ENCODE peak calls at places on chromosomes 11 and 22, in ten cellular contexts. A is HCT116, E is suprapubic skin, L is uterus, F is IMR-90, W is prostate gland, V is heart left ventricle, D is ovary, H is sigmoid colon, I is lower leg skin. Z is an unnamed sample.

GRCh38 chr11:131354251-131354701 is 16.1 kb upstream of the NTM start:
- DNase-seq in L (no peak), F (no peak), W (no peak), D (no peak), A (no peak), V (no peak), E (no peak), I (no peak), H (no peak), Z (no peak)

GRCh38 chr22:22670076-22670795 is 25.8 kb downstream of the GGTLC2 start:
- DNase-seq in D (no peak), W (no peak), L (no peak), A (no peak), V (no peak), F (no peak), E (no peak), I (peak), H (no peak), Z (no peak)

GRCh38 chr11:111307472-111308108 is 9.2 kb downstream of the POU2AF3 start:
- DNase-seq in L (no peak), V (no peak), E (no peak), D (no peak), F (no peak), H (no peak), I (no peak), A (no peak), W (no peak), Z (peak)

GRCh38 chr11:35944503-35945136 is 758 bp downstream of the LDLRAD3 start:
- DNase-seq in H (no peak), I (no peak), A (no peak), E (no peak), L (no peak), W (no peak), D (peak), V (no peak), F (no peak), Z (no peak)

GRCh38 chr11:76329983-76330382 is 50.9 kb downstream of the THAP12 start:
- DNase-seq in L (no peak), A (no peak), W (no peak), H (no peak), V (no peak), I (no peak), E (no peak), F (no peak), D (no peak), Z (no peak)

GRCh38 chr11:104332110-104332509 is 168.2 kb upstream of the PDGFD start:
- DNase-seq in V (no peak), D (no peak), E (no peak), I (no peak), F (no peak), H (no peak), W (no peak), A (peak), L (no peak), Z (no peak)

GRCh38 chr22:30876221-30876751 is 92.3 kb downstream of the MORC2 start:
- DNase-seq in I (peak), D (peak), H (peak), W (no peak), V (peak), A (no peak), F (no peak), E (peak), L (no peak), Z (no peak)

GRCh38 chr11:13959001-13959400 is 3.5 kb upstream of the SPON1 start:
- DNase-seq in I (no peak), D (no peak), F (no peak), L (no peak), V (no peak), H (no peak), A (no peak), W (no peak), E (no peak), Z (no peak)

GRCh38 chr11:14764899-14765527 is 121.4 kb downstream of the PDE3B start:
- DNase-seq in V (no peak), A (no peak), F (peak), E (no peak), W (no peak), L (no peak), D (no peak), I (no peak), H (no peak), Z (no peak)

DNA sequence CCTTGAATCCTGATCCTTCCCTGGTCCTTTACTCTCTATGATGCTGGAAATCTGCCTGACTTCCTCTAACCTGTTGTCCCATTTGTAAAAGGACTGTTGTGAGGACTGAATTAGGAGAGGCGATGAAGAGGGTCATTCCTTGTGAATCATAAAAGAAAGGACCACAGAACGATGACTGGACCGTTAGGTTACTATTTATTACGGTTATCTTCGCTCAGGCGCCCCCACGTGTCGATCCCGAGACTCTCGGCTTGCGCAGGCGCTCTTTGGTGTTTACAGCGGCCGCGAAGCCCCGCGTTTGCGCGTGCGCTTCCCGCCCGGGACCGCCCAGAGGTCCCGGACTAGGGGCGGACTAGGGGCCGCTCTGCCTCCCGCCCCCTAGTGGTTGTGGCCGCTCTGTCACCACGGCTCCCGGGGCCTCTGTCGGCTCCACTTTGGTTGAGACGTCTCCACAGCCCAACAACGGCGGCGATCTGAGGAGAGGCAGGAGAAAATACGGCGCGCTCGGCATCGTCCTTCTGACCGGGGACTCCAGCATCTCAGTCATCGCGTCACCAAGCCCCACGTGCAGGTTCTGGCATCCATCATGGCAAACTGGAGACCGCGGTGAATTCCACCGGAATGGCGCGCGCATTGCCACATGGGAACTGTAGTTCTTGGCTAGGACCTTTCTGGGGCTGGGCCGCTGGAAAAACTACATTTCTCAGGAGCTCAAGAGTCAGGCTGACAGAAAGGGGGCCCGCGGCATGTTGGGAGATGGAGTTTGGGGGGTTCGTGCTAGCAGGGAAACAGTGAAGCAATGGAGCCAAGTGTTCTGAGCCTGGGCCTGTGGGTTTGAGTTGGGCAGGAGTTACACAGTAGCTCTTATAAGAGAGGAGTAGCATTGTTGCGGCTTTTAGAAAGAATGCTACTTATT is at the start of gene STARD10:
- DNase-seq in W (peak), V (peak), E (peak), H (peak), F (peak), L (peak), D (peak), A (peak), I (peak), Z (peak)
- TF ChIP-seq POLR2A in W (peak), V (no peak), E (no peak), H (no peak), F (no peak), L (peak), D (peak), A (peak), I (no peak), Z (no peak)

GRCh38 chr11:67572747-67573419 is 10.7 kb upstream of the GSTP1 start:
- DNase-seq in E (no peak), W (peak), I (no peak), A (peak), D (no peak), F (peak), L (peak), V (no peak), H (peak), Z (no peak)
- TF ChIP-seq POLR2A in E (no peak), W (no peak), I (no peak), A (no peak), D (no peak), F (no peak), L (no peak), V (no peak), H (no peak), Z (no peak)

DNA sequence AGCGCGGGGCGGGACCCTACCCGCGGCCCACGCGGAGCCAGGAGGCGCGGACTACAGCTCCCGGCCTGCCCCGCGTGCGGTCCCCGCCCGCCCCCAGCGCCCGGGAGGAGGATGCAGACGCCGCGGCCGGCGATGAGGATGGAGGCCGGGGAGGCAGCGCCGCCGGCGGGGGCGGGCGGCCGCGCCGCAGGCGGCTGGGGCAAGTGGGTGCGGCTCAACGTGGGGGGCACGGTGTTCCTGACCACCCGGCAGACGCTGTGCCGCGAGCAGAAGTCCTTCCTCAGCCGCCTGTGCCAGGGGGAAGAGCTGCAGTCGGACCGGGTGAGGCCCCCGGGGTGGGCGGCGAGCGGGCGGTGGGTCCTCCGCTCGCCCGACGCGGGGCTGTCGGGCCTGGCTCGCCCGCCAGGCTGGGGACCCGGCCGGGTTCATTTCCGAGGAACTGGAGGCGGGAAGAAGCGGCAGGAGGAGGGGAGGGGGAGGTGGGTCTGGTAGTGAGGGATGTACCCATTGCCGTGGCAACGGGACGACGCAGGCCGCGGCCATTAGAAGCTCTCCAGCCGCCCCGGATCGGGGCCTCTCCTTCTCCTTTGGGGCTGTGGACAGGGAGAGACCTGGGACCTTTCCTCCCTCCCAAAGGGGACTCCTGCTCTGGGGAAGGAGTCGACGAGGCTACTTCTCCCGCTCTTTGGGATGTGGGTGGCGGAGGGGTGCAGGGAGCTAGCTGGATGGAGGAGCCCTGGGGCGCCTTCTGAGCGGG is at the start of gene KCTD17:
- DNase-seq in I (peak), F (peak), V (peak), W (peak), E (peak), A (peak), D (peak), L (peak), H (peak), Z (no peak)
- TF ChIP-seq POLR2A in I (no peak), F (peak), V (no peak), W (no peak), E (no peak), A (no peak), D (peak), L (peak), H (no peak), Z (no peak)

GRCh38 chr11:61815790-61816735 is 740 bp downstream of the FADS1 start:
- DNase-seq in W (peak), V (peak), I (peak), L (peak), F (peak), D (peak), A (peak), E (peak), H (peak), Z (no peak)

GRCh38 chr11:61814242-61814957 is 2.4 kb downstream of the FADS1 start:
- DNase-seq in D (no peak), H (no peak), F (no peak), E (no peak), A (peak), L (peak), I (no peak), V (no peak), W (no peak), Z (no peak)

GRCh38 chr11:61817471-61818202 is 834 bp upstream of the FADS1 start:
- DNase-seq in W (no peak), F (no peak), E (no peak), I (no peak), H (no peak), L (no peak), D (no peak), A (no peak), V (no peak), Z (no peak)

GRCh38 chr11:61814958-61815789 is 1.6 kb downstream of the FADS1 start:
- DNase-seq in V (peak), W (peak), E (peak), F (peak), H (peak), D (peak), L (peak), A (peak), I (peak), Z (peak)

GRCh38 chr11:61816736-61817455 is at the start of gene FADS1:
- DNase-seq in E (peak), D (peak), F (peak), H (peak), L (peak), V (peak), I (peak), A (peak), W (peak), Z (peak)
- TF ChIP-seq POLR2A in E (no peak), D (peak), F (peak), H (peak), L (peak), V (no peak), I (no peak), A (peak), W (no peak), Z (no peak)